ENCODE peak calls at places on chromosomes 13 and 19, in four cellular contexts. G is fibroblast of villous mesenchyme, Z is HCT116, L is adrenal gland. Q is an unnamed sample.

GRCh38 chr19:11064831-11065303 is 24.4 kb upstream of the LDLR start:
- DNase-seq in L (peak), G (peak), Z (no peak), Q (no peak)

GRCh38 chr13:100710176-100710575 is 35.6 kb upstream of the TMTC4 start:
- DNase-seq in L (no peak), Z (no peak), G (no peak), Q (no peak)

GRCh38 chr19:47487551-47488515 is 3.8 kb upstream of the KPTN start:
- DNase-seq in Z (no peak), G (no peak), L (no peak), Q (no peak)

GRCh38 chr19:39131255-39131755 is 5.7 kb downstream of the PAK4 start:
- DNase-seq in L (no peak), Z (no peak), G (no peak), Q (no peak)

GRCh38 chr19:10763828-10764339 is 46.0 kb downstream of the DNM2 start:
- DNase-seq in L (no peak), Z (no peak), G (no peak), Q (no peak)

GRCh38 chr19:2269244-2270156 is 12.5 kb downstream of the PEAK3 start:
- DNase-seq in Z (peak), L (peak), G (peak), Q (peak)

GRCh38 chr19:18300930-18301717 is 19.7 kb upstream of the JUND start:
- DNase-seq in Z (no peak), G (peak), L (peak), Q (peak)

GRCh38 chr13:40590112-40590862 is 76.2 kb downstream of the FOXO1 start:
- DNase-seq in G (no peak), Z (no peak), L (no peak), Q (no peak)

GRCh38 chr19:15283141-15283885 is 49.0 kb downstream of the BRD4 start:
- DNase-seq in Z (no peak), G (peak), L (peak), Q (peak)

GRCh38 chr13:78601124-78601885 is 2.0 kb downstream of the POU4F1 start:
- DNase-seq in L (no peak), G (peak), Z (no peak), Q (no peak)

GRCh38 chr13:65353951-65354350 is 1876.2 kb downstream of the PCDH9 start:
- DNase-seq in G (no peak), Z (no peak), L (no peak), Q (no peak)
- TF ChIP-seq CTCF in G (no peak), Z (no peak), L (no peak), Q (no peak)

GRCh38 chr13:76820759-76821158 is 65.4 kb downstream of the KCTD12 start:
- DNase-seq in G (peak), Z (no peak), L (peak), Q (peak)
- TF ChIP-seq CTCF in G (peak), Z (no peak), L (no peak), Q (peak)

GRCh38 chr13:70623260-70623659 is 515.0 kb upstream of the KLHL1 start:
- DNase-seq in Z (no peak), G (peak), L (no peak), Q (peak)
- TF ChIP-seq CTCF in Z (no peak), G (no peak), L (peak), Q (peak)

GRCh38 chr13:48976677-48977625 is 1.2 kb downstream of the FNDC3A start:
- DNase-seq in G (peak), L (no peak), Z (no peak), Q (peak)

GRCh38 chr13:48975926-48976676 is 389 bp downstream of the FNDC3A start:
- DNase-seq in Z (peak), G (peak), L (peak), Q (peak)

GRCh38 chr13:48978942-48979601 is 3.4 kb downstream of the FNDC3A start:
- DNase-seq in Z (no peak), G (peak), L (no peak), Q (peak)

GRCh38 chr13:48979892-48980291 is 4.2 kb downstream of the FNDC3A start:
- DNase-seq in G (no peak), Z (no peak), L (no peak), Q (no peak)

GRCh38 chr13:48977973-48978372 is 2.3 kb downstream of the FNDC3A start:
- DNase-seq in G (no peak), Z (no peak), L (no peak), Q (peak)
- TF ChIP-seq CTCF in G (no peak), Z (no peak), L (no peak), Q (no peak)

GRCh38 chr19:8251025-8251472 is 41.9 kb downstream of the CERS4 start:
- DNase-seq in Z (no peak), G (peak), L (no peak), Q (peak)
- TF ChIP-seq CTCF in Z (no peak), G (no peak), L (no peak), Q (no peak)

Q was measured in AG10803.